ENCODE peak calls at places on chromosomes 12 and 14, in six cellular contexts. F is activated CD4-positive, alpha-beta T cell treated with anti-CD3 and anti-CD28 coated beads, Interleukin-2, amount 50 U/mL, for 24 hours; X is NCI-H345; O is astrocyte; M is NCI-H774; C is neural progenitor cell. I is an unnamed sample.

GRCh38 chr12:46699986-46700385 is 125.8 kb downstream of the SLC38A4 start:
- DNase-seq in O (no peak), C (no peak), M (no peak), X (no peak), F (no peak), I (no peak)

GRCh38 chr12:57157588-57158173 is 10.3 kb upstream of the LRP1-AS start:
- DNase-seq in C (no peak), X (no peak), F (no peak), O (no peak), M (no peak), I (no peak)

GRCh38 chr12:124927325-124928094 is 13.1 kb upstream of the UBC start:
- DNase-seq in M (no peak), F (peak; percentile 99), C (peak; percentile 89), O (peak; percentile 57), X (no peak), I (peak; percentile 94)

GRCh38 chr12:106903241-106903950 is 52.3 kb upstream of the TMEM263 start:
- DNase-seq in M (peak; percentile 74), O (peak; percentile 25), C (peak; percentile 93), F (peak; percentile 16), X (no peak), I (peak; percentile 75)

GRCh38 chr12:6563448-6564050 is 4.5 kb downstream of the NOP2 start:
- DNase-seq in F (peak; percentile 52), M (no peak), O (no peak), C (peak; percentile 73), X (peak; percentile 52), I (peak; percentile 58)

GRCh38 chr14:31785574-31785973 is 224.4 kb downstream of the NUBPL start:
- DNase-seq in O (no peak), M (no peak), F (no peak), X (no peak), C (no peak), I (no peak)

GRCh38 chr14:63852271-63852816 is 460 bp upstream of the SYNE2 start:
- DNase-seq in C (no peak), X (peak; percentile 70), O (peak; percentile 24), F (no peak), M (no peak), I (no peak)

GRCh38 chr12:80422549-80422948 is 21.5 kb upstream of the PTPRQ start:
- DNase-seq in F (no peak), O (peak; percentile 35), M (no peak), X (no peak), C (no peak), I (no peak)

I was measured in LoVo.